ENCODE peak calls at places on chromosomes 5 and 9, in six cellular contexts. I, V, F, K, T and O are unnamed samples.
A peak's percentile ranks its signal among the peaks of the same experiment; 100 is the strongest.

GRCh38 chr5:114471529-114471928 is 109.7 kb downstream of the KCNN2 start:
- DNase-seq in K (no peak), V (no peak), F (no peak), T (no peak), I (no peak), O (no peak)

GRCh38 chr5:67297376-67297775 is 100.8 kb upstream of the CD180 start:
- DNase-seq in F (no peak), T (no peak), V (no peak), I (no peak), K (no peak), O (no peak)

GRCh38 chr9:77980622-77981021 is 51.0 kb downstream of the GNAQ start:
- DNase-seq in I (no peak), K (no peak), T (no peak), F (no peak), V (no peak), O (no peak)

GRCh38 chr5:24621809-24622208 is 23.0 kb downstream of the CDH10 start:
- DNase-seq in F (no peak), T (no peak), K (no peak), V (peak; percentile 36), I (no peak), O (no peak)

GRCh38 chr9:75176037-75176436 is 87.7 kb downstream of the OSTF1 start:
- DNase-seq in V (no peak), T (no peak), I (no peak), F (no peak), K (no peak), O (no peak)

GRCh38 chr9:15725953-15726352 is 173.1 kb downstream of the CCDC171 start:
- DNase-seq in V (no peak), F (no peak), T (no peak), K (no peak), I (no peak), O (no peak)

GRCh38 chr5:65172486-65173129 is 309.1 kb downstream of the ADAMTS6 start:
- DNase-seq in I (peak; percentile 64), T (no peak), K (peak; percentile 92), V (no peak), F (no peak), O (no peak)

GRCh38 chr5:150638053-150638444 is 2.4 kb upstream of the SYNPO start:
- DNase-seq in V (no peak), I (no peak), T (no peak), K (no peak), F (no peak), O (no peak)

GRCh38 chr9:124005372-124005771 is 6.2 kb upstream of the LHX2 start:
- DNase-seq in I (no peak), F (no peak), K (no peak), V (no peak), T (no peak), O (no peak)

GRCh38 chr9:99948896-99949295 is 42.4 kb downstream of the STX17 start:
- DNase-seq in F (no peak), V (no peak), K (no peak), I (no peak), T (no peak), O (no peak)